ENCODE peak calls at places on chromosomes 13 and 19, in five cellular contexts. G is activated CD4-positive, CD25-positive, alpha-beta regulatory T cell; K is caudate nucleus; H is ELR; V is hypothalamus. A is an unnamed sample.

GRCh38 chr13:26222523-26223046 is 471 bp upstream of the RNF6 start:
- DNase-seq in V (no peak), G (no peak), K (no peak), H (no peak), A (no peak)

GRCh38 chr19:1206733-1207301 is 1.2 kb downstream of the STK11 start:
- DNase-seq in H (peak), G (no peak), K (no peak), V (no peak), A (peak)

GRCh38 chr19:9847087-9847671 is 12.1 kb downstream of the PIN1 start:
- DNase-seq in G (no peak), K (peak), H (peak), V (no peak), A (peak)

GRCh38 chr19:56015756-56016155 is 29.2 kb downstream of the NLRP5 start:
- DNase-seq in H (peak), V (no peak), G (no peak), K (no peak), A (no peak)

GRCh38 chr13:109945206-109945960 is 159.0 kb upstream of the IRS2 start:
- DNase-seq in V (no peak), G (no peak), K (no peak), H (peak), A (peak)

GRCh38 chr13:44148159-44148929 is 225.3 kb upstream of the SERP2 start:
- DNase-seq in H (peak), V (no peak), K (peak), G (no peak), A (no peak)

GRCh38 chr19:13172335-13173128 is 22.3 kb downstream of the IER2 start:
- DNase-seq in G (peak), H (peak), V (no peak), K (no peak), A (peak)

GRCh38 chr13:98454389-98454881 is 122.5 kb downstream of the STK24 start:
- DNase-seq in G (no peak), K (no peak), V (no peak), H (peak), A (peak)

GRCh38 chr13:100454876-100455275 is 133.7 kb downstream of the GGACT start:
- DNase-seq in G (no peak), V (no peak), H (peak), K (no peak), A (peak)

GRCh38 chr19:39474139-39474620 is 6.5 kb upstream of the TIMM50 start:
- DNase-seq in K (peak), H (peak), G (peak), V (peak), A (no peak)

GRCh38 chr19:18791315-18791678 is 192 bp upstream of the COMP start:
- DNase-seq in K (no peak), G (no peak), V (no peak), H (no peak), A (no peak)

GRCh38 chr19:9406798-9407352 is 28.5 kb downstream of the ZNF266 start:
- DNase-seq in G (peak), K (peak), V (peak), H (peak), A (peak)

GRCh38 chr13:73338389-73338788 is 279.6 kb downstream of the KLF5 start:
- DNase-seq in V (no peak), G (no peak), K (no peak), H (no peak), A (peak)

GRCh38 chr19:38711726-38712153 is 32.5 kb downstream of the CAPN12 start:
- DNase-seq in G (no peak), H (peak), V (no peak), K (no peak), A (no peak)

GRCh38 chr19:53076984-53077383 is 26.2 kb downstream of the ZNF160 start:
- DNase-seq in K (peak), H (peak), G (no peak), V (peak), A (peak)

GRCh38 chr19:9945319-9945966 is 9.1 kb upstream of the OLFM2 start:
- DNase-seq in K (peak), H (peak), V (peak), G (no peak), A (peak)

GRCh38 chr13:51269039-51269438 is 46.8 kb downstream of the FAM124A start:
- DNase-seq in H (peak), G (no peak), K (no peak), V (no peak), A (no peak)

GRCh38 chr13:28411859-28412353 is 83.0 kb downstream of the FLT1 start:
- DNase-seq in G (no peak), H (no peak), V (no peak), K (no peak), A (no peak)

GRCh38 chr19:47540748-47541147 is 25.9 kb upstream of the NAPA start:
- DNase-seq in V (no peak), H (peak), G (no peak), K (no peak), A (peak)

GRCh38 chr13:110405597-110406450 is 98.7 kb downstream of the COL4A2 start:
- DNase-seq in K (no peak), G (no peak), H (peak), V (no peak), A (peak)

GRCh38 chr13:53250977-53251376 is 222.4 kb downstream of the OLFM4 start:
- DNase-seq in K (no peak), H (no peak), G (no peak), V (no peak), A (no peak)

GRCh38 chr19:4639531-4640246 is 373 bp downstream of the TNFAIP8L1 start:
- DNase-seq in H (no peak), K (no peak), V (no peak), G (no peak), A (no peak)

GRCh38 chr13:80751854-80752253 is 410.9 kb upstream of the SPRY2 start:
- DNase-seq in H (no peak), V (no peak), K (no peak), G (no peak), A (no peak)

GRCh38 chr13:91845612-91846011 is 447.2 kb downstream of the GPC5 start:
- DNase-seq in V (no peak), K (no peak), G (no peak), H (no peak), A (no peak)

GRCh38 chr19:23070353-23070781 is 46.5 kb upstream of the ZNF730 start:
- DNase-seq in G (no peak), V (no peak), H (peak), K (no peak), A (no peak)

A was measured in bronchial epithelial cell.